ENCODE peak calls at places on chromosomes 1 and 21, in five cellular contexts. One of them, this sample, is unnamed.

GRCh38 chr1:160491017-160491416 is 32.0 kb downstream of the SLAMF6 start:
- DNase-seq in cardiac fibroblast: no peak
- DNase-seq in mucosa of descending colon: no peak
- DNase-seq in foreskin fibroblast: no peak
- DNase-seq in body of pancreas: no peak
- DNase-seq in this sample: no peak

GRCh38 chr1:7584643-7585042 is 186.5 kb upstream of the VAMP3 start:
- DNase-seq in cardiac fibroblast: no peak
- DNase-seq in mucosa of descending colon: no peak
- DNase-seq in foreskin fibroblast: no peak
- DNase-seq in body of pancreas: no peak
- DNase-seq in this sample: no peak

GRCh38 chr1:228860911-228861829 is 125.9 kb downstream of the RHOU start:
- DNase-seq in cardiac fibroblast: peak
- DNase-seq in mucosa of descending colon: peak
- DNase-seq in foreskin fibroblast: peak
- DNase-seq in body of pancreas: peak
- DNase-seq in this sample: peak

GRCh38 chr1:29133861-29134694 is 10.4 kb upstream of the TMEM200B start:
- DNase-seq in cardiac fibroblast: no peak
- DNase-seq in mucosa of descending colon: no peak
- DNase-seq in foreskin fibroblast: no peak
- DNase-seq in body of pancreas: no peak
- DNase-seq in this sample: no peak

GRCh38 chr1:2135425-2135824 is 59.1 kb downstream of the FAAP20 start:
- DNase-seq in cardiac fibroblast: peak
- DNase-seq in mucosa of descending colon: peak
- DNase-seq in foreskin fibroblast: peak
- DNase-seq in body of pancreas: peak
- DNase-seq in this sample: no peak

GRCh38 chr1:176699821-176700220 is 236.8 kb downstream of the PAPPA2 start:
- DNase-seq in cardiac fibroblast: no peak
- DNase-seq in mucosa of descending colon: no peak
- DNase-seq in foreskin fibroblast: no peak
- DNase-seq in body of pancreas: no peak
- DNase-seq in this sample: no peak

GRCh38 chr1:197675475-197676324 is 99.6 kb downstream of the DENND1B start:
- DNase-seq in cardiac fibroblast: peak
- DNase-seq in mucosa of descending colon: peak
- DNase-seq in foreskin fibroblast: no peak
- DNase-seq in body of pancreas: peak
- DNase-seq in this sample: no peak

GRCh38 chr1:183687546-183688279 is 34.6 kb upstream of the APOBEC4 start:
- DNase-seq in cardiac fibroblast: no peak
- DNase-seq in mucosa of descending colon: no peak
- DNase-seq in foreskin fibroblast: no peak
- DNase-seq in body of pancreas: no peak
- DNase-seq in this sample: no peak

GRCh38 chr1:221740260-221740830 is 1.5 kb downstream of the DUSP10 start:
- DNase-seq in cardiac fibroblast: no peak
- DNase-seq in mucosa of descending colon: no peak
- DNase-seq in foreskin fibroblast: no peak
- DNase-seq in body of pancreas: no peak
- DNase-seq in this sample: no peak

GRCh38 chr21:44337428-44337827 is 1.8 kb downstream of the CFAP410 start:
- DNase-seq in cardiac fibroblast: no peak
- DNase-seq in mucosa of descending colon: no peak
- DNase-seq in foreskin fibroblast: no peak
- DNase-seq in body of pancreas: no peak
- DNase-seq in this sample: no peak

GRCh38 chr1:162391790-162392563 is 10.4 kb downstream of the C1orf226 start:
- DNase-seq in cardiac fibroblast: peak
- DNase-seq in mucosa of descending colon: no peak
- DNase-seq in foreskin fibroblast: peak
- DNase-seq in body of pancreas: peak
- DNase-seq in this sample: peak

DNA sequence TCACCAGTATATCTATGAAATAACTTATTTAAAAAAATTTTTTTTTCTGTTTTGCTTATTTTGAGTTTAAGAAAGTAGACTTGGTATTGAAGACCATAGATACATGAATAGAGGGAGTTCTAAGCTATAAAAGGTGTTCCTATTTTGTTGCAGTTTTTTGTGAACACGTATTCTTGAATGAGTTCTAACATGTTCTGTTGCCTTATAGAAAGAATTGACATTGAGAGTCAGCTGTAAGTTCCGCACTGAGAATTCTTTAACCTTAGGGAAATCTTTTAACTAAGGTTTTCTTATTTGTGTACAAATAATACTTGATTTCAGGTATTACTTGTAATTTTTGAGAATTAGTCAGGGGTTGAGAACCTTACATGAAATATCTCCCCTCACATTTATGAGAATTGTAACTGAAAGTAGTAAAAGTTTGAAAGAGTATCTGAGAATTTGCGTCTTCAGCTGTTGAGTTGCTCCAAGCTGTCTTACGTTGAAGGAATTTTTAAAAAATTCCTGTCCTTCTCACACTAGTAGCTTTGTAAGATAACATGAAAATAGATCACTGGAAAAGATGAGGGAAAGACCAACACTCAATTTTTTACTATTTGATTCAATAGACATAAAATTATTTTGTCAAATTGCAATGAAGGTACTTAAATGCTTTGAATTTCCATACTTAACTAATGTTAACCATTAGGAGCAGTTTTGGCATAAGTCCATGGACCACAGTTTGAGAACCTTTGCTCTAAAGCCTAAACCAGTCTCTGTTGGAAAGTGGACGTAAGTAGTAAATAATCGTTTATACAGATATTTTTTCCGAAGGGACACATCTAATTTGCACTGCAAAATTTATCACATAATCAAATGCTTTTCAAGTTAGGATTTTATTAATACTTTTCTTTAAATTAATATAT is 3.8 kb downstream of the DR1 start:
- DNase-seq in cardiac fibroblast: peak
- DNase-seq in mucosa of descending colon: no peak
- DNase-seq in foreskin fibroblast: no peak
- DNase-seq in body of pancreas: peak
- DNase-seq in this sample: no peak
- H3K4me3 ChIP-seq in cardiac fibroblast: peak
- H3K4me3 ChIP-seq in mucosa of descending colon: no peak
- H3K4me3 ChIP-seq in foreskin fibroblast: peak
- H3K4me3 ChIP-seq in body of pancreas: no peak
- H3K4me3 ChIP-seq in this sample: peak

DNA sequence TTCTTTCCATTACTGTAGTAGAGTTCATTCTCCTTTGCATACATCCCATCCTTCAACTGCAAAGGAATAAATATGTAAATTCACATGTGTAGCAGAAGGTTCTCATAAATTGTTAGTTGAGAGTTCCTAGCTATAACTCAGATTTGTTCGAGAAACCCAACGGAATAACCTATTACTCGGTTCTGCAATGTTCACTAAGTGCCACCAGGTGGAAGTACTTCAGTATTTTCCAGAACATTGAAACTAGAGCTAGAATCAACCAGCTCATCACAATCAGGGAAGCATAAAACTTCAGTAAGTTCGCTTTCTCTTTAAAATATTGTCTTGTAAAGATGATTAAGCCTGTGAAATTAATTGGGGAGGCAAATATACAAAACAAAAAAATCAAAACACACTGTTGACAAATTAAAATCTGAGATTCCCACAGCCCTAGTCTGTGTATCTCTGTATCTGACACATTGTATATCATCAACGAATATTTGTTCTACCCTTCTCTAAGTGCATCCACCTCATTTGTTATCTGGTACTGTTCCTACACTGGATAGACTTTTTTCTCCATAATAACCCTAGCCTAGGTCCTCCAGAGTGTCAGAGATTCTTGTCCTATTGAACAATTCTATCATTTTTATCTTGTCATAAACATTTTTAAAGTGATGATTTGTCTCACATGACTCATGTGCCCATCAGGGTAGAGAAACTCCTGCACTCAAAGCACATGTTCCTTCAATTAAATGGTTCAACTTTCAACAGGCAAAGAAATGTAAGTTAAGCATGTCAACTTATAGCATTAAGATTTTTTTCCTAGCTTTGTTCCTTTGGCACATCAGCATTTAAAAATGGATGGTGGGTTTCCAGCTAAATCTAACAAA is 31.9 kb downstream of the MROH9 start:
- DNase-seq in cardiac fibroblast: peak
- DNase-seq in mucosa of descending colon: peak
- DNase-seq in foreskin fibroblast: peak
- DNase-seq in body of pancreas: peak
- DNase-seq in this sample: peak
- TF ChIP-seq CTCF in cardiac fibroblast: peak
- TF ChIP-seq CTCF in mucosa of descending colon: peak
- TF ChIP-seq CTCF in foreskin fibroblast: peak
- TF ChIP-seq CTCF in body of pancreas: peak
- TF ChIP-seq CTCF in this sample: peak

GRCh38 chr21:45472445-45473365 is 67.7 kb downstream of the COL18A1 start:
- DNase-seq in cardiac fibroblast: no peak
- DNase-seq in mucosa of descending colon: no peak
- DNase-seq in foreskin fibroblast: no peak
- DNase-seq in body of pancreas: no peak
- DNase-seq in this sample: no peak

GRCh38 chr21:45469273-45470086 is 64.5 kb downstream of the COL18A1 start:
- DNase-seq in cardiac fibroblast: no peak
- DNase-seq in mucosa of descending colon: no peak
- DNase-seq in foreskin fibroblast: no peak
- DNase-seq in body of pancreas: peak
- DNase-seq in this sample: no peak

GRCh38 chr21:45470087-45470515 is 65.1 kb downstream of the COL18A1 start:
- DNase-seq in cardiac fibroblast: no peak
- DNase-seq in mucosa of descending colon: no peak
- DNase-seq in foreskin fibroblast: no peak
- DNase-seq in body of pancreas: no peak
- DNase-seq in this sample: peak

GRCh38 chr21:45473496-45474322 is 68.5 kb downstream of the SLC19A1 start:
- DNase-seq in cardiac fibroblast: no peak
- DNase-seq in mucosa of descending colon: no peak
- DNase-seq in foreskin fibroblast: no peak
- DNase-seq in body of pancreas: no peak
- DNase-seq in this sample: no peak

DNA sequence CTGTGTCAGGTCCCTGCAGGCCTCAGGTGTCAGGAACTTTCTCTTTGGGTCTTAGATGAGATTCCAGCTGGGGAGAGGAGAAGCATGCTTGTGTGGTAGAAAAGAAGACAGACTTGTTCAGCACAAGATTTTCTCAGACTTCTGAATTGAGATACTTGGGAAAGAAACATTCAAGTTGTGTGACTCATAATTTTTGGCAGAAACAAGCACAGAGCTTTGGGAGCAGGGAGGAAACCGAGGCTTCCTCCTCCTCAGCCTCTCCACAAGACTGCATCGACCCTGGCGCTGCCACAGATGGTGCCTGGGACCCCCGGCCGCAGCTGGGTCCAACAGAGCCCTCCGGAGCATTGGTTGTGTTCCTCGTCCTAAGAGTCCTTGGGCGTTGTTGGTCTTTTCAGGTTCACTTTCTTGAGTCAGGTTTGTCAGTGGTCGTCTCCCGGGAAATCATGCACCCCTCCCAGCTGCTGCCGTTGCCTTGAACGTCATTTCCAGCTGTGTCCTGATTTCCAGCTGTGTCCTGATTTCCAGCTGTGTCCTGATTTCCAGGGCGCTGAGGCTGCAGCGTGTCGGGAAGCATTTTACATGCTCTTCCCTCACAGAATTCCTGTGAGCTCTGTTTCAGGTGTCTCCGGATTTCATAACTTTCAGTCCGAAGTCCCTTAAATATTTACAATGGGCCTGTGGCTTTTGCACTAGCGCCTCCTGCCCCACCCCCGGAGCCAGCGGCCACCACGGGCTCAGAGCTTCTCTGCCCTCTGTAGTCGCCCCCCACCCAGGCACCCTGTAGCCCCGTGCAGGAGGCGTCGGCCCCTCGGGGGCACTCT is 66.5 kb downstream of the COL18A1 start:
- DNase-seq in cardiac fibroblast: peak
- DNase-seq in mucosa of descending colon: peak
- DNase-seq in foreskin fibroblast: peak
- DNase-seq in body of pancreas: no peak
- DNase-seq in this sample: peak
- H3K4me3 ChIP-seq in cardiac fibroblast: peak
- H3K4me3 ChIP-seq in mucosa of descending colon: no peak
- H3K4me3 ChIP-seq in foreskin fibroblast: peak
- H3K4me3 ChIP-seq in body of pancreas: no peak
- H3K4me3 ChIP-seq in this sample: no peak

GRCh38 chr1:245788886-245789285 is 634.1 kb downstream of the KIF26B start:
- DNase-seq in cardiac fibroblast: no peak
- DNase-seq in mucosa of descending colon: no peak
- DNase-seq in foreskin fibroblast: no peak
- DNase-seq in body of pancreas: no peak
- DNase-seq in this sample: no peak

GRCh38 chr1:245790441-245790840 is 635.7 kb downstream of the KIF26B start:
- DNase-seq in cardiac fibroblast: peak
- DNase-seq in mucosa of descending colon: no peak
- DNase-seq in foreskin fibroblast: no peak
- DNase-seq in body of pancreas: no peak
- DNase-seq in this sample: peak

GRCh38 chr1:245791410-245792312 is 636.9 kb downstream of the KIF26B start:
- DNase-seq in cardiac fibroblast: no peak
- DNase-seq in mucosa of descending colon: no peak
- DNase-seq in foreskin fibroblast: no peak
- DNase-seq in body of pancreas: no peak
- DNase-seq in this sample: no peak

GRCh38 chr1:245785433-245785832 is 630.6 kb downstream of the KIF26B start:
- DNase-seq in cardiac fibroblast: no peak
- DNase-seq in mucosa of descending colon: no peak
- DNase-seq in foreskin fibroblast: no peak
- DNase-seq in body of pancreas: no peak
- DNase-seq in this sample: no peak

GRCh38 chr1:245788269-245788668 is 633.5 kb downstream of the KIF26B start:
- DNase-seq in cardiac fibroblast: peak
- DNase-seq in mucosa of descending colon: no peak
- DNase-seq in foreskin fibroblast: peak
- DNase-seq in body of pancreas: no peak
- DNase-seq in this sample: peak
- TF ChIP-seq CTCF in cardiac fibroblast: no peak
- TF ChIP-seq CTCF in mucosa of descending colon: no peak
- TF ChIP-seq CTCF in foreskin fibroblast: no peak
- TF ChIP-seq CTCF in body of pancreas: no peak
- TF ChIP-seq CTCF in this sample: no peak